ENCODE peak calls at places on chromosomes 13 and 19, in six cellular contexts. L is fibroblast of lung, U is endothelial cell, V is cardiac muscle cell, O is neural crest cell, G is right lobe of liver. H is an unnamed sample.

GRCh38 chr19:49479975-49480628 is 6.1 kb downstream of the FLT3LG start:
- DNase-seq in L (no peak), U (no peak), V (no peak), O (no peak), G (no peak), H (no peak)

GRCh38 chr13:35785563-35786327 is 309.3 kb upstream of the MAB21L1 start:
- DNase-seq in L (no peak), U (no peak), V (no peak), O (no peak), G (no peak), H (no peak)

GRCh38 chr19:39401549-39402416 is 4.9 kb upstream of the ZFP36 start:
- DNase-seq in L (peak), U (no peak), V (peak), O (no peak), G (peak), H (no peak)

GRCh38 chr13:43783820-43784219 is 3.0 kb downstream of the ENOX1 start:
- DNase-seq in L (peak), U (peak), V (peak), O (no peak), G (no peak), H (no peak)

GRCh38 chr13:69155136-69155535 is 952.5 kb upstream of the ATXN8OS start:
- DNase-seq in L (no peak), U (no peak), V (no peak), O (no peak), G (no peak), H (no peak)

GRCh38 chr19:12098040-12098439 is 33.5 kb downstream of the ZNF844 start:
- DNase-seq in L (no peak), U (no peak), V (no peak), O (no peak), G (no peak), H (no peak)

GRCh38 chr19:29543381-29543780 is 17.6 kb downstream of the VSTM2B start:
- DNase-seq in L (no peak), U (no peak), V (no peak), O (no peak), G (no peak), H (no peak)

GRCh38 chr19:24127601-24128000 is 40.6 kb downstream of the ZNF254 start:
- DNase-seq in L (no peak), U (no peak), V (no peak), O (no peak), G (no peak), H (no peak)

GRCh38 chr19:1483067-1483978 is 4.3 kb upstream of the C19orf25 start:
- DNase-seq in L (no peak), U (no peak), V (no peak), O (no peak), G (peak), H (no peak)

GRCh38 chr13:60311527-60311926 is 85.5 kb upstream of the TDRD3 start:
- DNase-seq in L (no peak), U (no peak), V (no peak), O (no peak), G (no peak), H (no peak)

GRCh38 chr13:104008571-104009435 is 942.6 kb upstream of the SLC10A2 start:
- DNase-seq in L (peak), U (no peak), V (peak), O (no peak), G (no peak), H (no peak)

GRCh38 chr19:15954820-15955219 is 6.0 kb downstream of the OR10H4 start:
- DNase-seq in L (no peak), U (no peak), V (no peak), O (no peak), G (peak), H (no peak)

GRCh38 chr13:37014609-37015008 is 14.0 kb downstream of the EXOSC8 start:
- DNase-seq in L (peak), U (no peak), V (peak), O (no peak), G (no peak), H (no peak)

GRCh38 chr13:96730676-96731075 is 263.6 kb downstream of the OXGR1 start:
- DNase-seq in L (no peak), U (no peak), V (no peak), O (no peak), G (no peak), H (no peak)

GRCh38 chr19:38264486-38265212 is at the start of gene SPINT2:
- DNase-seq in L (no peak), U (peak), V (no peak), O (peak), G (no peak), H (no peak)

GRCh38 chr19:5313307-5313706 is 27.3 kb downstream of the PTPRS start:
- DNase-seq in L (no peak), U (no peak), V (no peak), O (no peak), G (no peak), H (no peak)

GRCh38 chr13:66657165-66657895 is 572.8 kb downstream of the PCDH9 start:
- DNase-seq in L (peak), U (no peak), V (peak), O (no peak), G (peak), H (no peak)

GRCh38 chr19:43464089-43464775 is 1.2 kb downstream of the LYPD3 start:
- DNase-seq in L (no peak), U (peak), V (no peak), O (peak), G (peak), H (peak)

GRCh38 chr19:1911995-1912394 is 6.8 kb downstream of the ADAT3 start:
- DNase-seq in L (no peak), U (no peak), V (no peak), O (no peak), G (no peak), H (no peak)

GRCh38 chr19:15551183-15552004 is 43.1 kb downstream of the CYP4F22 start:
- DNase-seq in L (no peak), U (no peak), V (peak), O (no peak), G (peak), H (no peak)

DNA sequence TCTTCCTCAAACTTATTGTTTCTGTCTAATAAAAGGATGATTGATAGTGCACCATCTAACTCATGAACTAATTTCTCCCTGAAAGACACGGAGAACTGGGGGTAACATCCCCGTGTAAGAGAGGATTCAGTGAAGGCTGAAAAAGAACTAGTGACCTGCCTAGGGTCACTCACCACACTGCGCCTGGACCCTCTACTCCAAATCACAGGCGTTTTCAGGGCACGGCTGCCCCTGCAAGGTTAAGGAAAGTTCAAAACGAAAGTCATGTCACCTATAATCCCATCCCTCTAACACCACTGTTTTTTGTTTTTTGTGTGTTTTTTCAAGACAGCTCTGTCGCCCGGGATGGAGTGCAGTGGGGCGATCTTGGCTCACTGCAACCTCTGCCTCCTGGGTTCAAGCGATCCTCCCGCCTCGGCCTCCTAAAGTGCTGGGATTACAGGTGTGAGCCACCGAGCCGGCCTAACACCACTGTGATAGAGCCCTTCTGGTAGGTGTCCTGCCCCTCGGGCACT is 8.7 kb downstream of the URAD start:
- DNase-seq in L (no peak), U (no peak), V (no peak), O (no peak), G (no peak), H (no peak)
- TF ChIP-seq CTCF in L (no peak), U (no peak), V (no peak), O (no peak), G (no peak), H (no peak)

GRCh38 chr19:44889830-44890365 is 1.2 kb upstream of the TOMM40 start:
- DNase-seq in L (no peak), U (no peak), V (no peak), O (no peak), G (no peak), H (no peak)
- TF ChIP-seq CTCF in L (no peak), U (no peak), V (no peak), O (no peak), G (no peak), H (no peak)

DNA sequence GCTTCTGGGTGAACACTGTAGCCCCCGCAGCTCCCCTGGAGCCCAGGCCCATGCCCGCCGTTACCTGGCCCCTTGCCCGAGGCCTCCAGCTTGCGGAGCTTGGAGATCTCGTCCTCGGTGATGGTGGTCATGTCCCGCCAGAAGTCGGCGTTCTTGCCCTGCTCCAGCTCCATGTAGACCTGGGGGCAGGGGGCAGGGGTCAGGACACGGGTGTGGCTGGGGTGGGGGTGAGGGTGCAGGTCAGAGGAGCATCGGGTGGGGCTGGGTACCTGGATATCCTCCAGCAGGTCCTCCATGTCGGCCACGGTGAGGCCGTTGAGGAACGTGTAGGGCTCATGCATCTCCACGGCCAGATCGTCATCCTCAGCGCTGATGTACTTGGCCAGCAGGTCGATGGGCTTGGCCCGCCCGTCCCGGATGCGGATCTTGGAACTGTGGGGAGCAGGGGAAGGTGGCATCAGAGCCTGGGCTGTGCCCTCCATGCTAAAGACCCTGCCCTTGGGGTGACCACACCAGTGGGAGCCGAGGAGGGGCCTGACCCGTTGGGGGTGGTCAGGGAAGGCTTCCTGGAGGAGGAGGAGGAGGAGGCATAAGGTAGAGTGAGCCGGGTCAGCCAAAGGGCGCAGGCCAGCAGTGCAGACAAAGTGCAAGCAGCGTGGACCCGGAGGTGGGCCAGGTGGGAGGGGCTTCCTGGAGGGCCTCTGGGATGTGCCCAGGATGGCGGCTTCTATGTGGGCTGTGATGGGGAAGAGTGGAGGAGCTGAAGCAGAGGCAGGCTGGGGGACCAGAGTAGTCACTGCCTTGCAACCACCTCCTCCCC is 7.6 kb downstream of the CACTIN start:
- DNase-seq in L (no peak), U (no peak), V (no peak), O (no peak), G (peak), H (no peak)
- TF ChIP-seq CTCF in L (no peak), U (no peak), V (no peak), O (no peak), G (no peak), H (no peak)

GRCh38 chr13:73204916-73205315 is 146.1 kb downstream of the KLF5 start:
- DNase-seq in L (no peak), U (no peak), V (no peak), O (no peak), G (no peak), H (no peak)

GRCh38 chr13:73195091-73195490 is 136.3 kb downstream of the KLF5 start:
- DNase-seq in L (peak), U (no peak), V (no peak), O (no peak), G (no peak), H (no peak)

GRCh38 chr13:73201601-73202000 is 142.8 kb downstream of the KLF5 start:
- DNase-seq in L (no peak), U (no peak), V (no peak), O (no peak), G (no peak), H (no peak)

GRCh38 chr13:73198888-73199497 is 140.2 kb downstream of the KLF5 start:
- DNase-seq in L (peak), U (no peak), V (no peak), O (no peak), G (no peak), H (no peak)

DNA sequence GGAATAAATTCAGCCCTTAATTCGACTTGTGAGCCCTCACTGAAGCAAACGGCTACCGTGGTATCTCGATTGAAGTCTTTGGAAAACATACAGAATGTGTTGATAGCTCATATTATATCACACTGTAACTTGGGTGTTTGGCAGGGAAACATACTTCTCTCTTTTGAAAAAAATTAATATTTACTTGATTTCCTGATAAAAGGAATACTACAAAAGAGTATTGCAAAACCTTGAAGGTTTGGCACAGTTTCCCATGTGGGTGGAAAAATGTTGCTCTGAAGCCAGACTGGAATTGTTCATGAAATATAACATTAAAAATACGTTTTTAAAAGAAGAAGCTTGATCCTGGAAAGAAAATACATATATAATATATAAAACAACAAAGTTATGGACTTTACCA is 141.6 kb downstream of the KLF5 start:
- DNase-seq in L (peak), U (no peak), V (peak), O (no peak), G (no peak), H (no peak)
- TF ChIP-seq CTCF in L (no peak), U (no peak), V (no peak), O (no peak), G (no peak), H (no peak)

DNA sequence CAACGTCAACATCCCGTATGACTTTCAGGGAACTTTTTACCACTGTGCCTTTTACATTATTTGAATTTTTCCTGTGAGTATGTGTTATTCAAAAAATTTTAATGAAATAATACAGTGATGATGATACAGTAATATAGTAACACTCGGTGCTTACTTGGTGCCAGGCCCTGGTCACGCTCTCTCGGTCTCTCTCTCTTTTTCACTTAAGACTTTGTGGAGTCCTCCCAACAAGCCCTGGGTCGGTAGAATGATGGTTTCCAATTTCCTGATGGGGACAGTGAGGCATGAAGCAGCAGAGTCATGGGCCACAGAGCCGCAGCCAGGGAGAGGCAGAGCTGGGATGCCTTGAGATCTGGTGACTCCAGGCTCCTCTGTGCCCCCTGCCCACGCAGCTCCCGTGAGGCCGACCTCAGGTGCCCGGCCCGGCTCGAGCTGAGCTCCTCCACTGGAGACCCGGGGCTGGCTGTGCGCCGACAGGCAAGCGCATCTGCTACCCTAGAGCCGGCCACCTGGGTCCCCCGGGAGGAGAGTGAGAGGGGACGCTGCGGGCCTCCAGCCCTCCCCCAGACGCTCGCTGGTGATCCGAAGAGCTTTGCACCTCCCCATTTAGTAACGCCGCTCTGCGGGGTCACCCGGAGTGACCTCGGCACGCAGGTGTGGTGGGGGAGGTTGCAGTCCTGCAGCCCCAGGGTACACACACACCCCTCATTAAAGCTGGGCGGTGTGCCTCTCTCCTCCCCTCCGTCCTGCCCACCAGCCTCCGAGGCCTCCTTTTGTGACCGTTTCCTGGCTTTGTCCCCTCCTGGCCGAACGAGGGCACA is 4.4 kb upstream of the SBK3 start:
- DNase-seq in L (peak), U (peak), V (peak), O (peak), G (peak), H (no peak)
- TF ChIP-seq CTCF in L (no peak), U (no peak), V (no peak), O (no peak), G (no peak), H (no peak)

DNA sequence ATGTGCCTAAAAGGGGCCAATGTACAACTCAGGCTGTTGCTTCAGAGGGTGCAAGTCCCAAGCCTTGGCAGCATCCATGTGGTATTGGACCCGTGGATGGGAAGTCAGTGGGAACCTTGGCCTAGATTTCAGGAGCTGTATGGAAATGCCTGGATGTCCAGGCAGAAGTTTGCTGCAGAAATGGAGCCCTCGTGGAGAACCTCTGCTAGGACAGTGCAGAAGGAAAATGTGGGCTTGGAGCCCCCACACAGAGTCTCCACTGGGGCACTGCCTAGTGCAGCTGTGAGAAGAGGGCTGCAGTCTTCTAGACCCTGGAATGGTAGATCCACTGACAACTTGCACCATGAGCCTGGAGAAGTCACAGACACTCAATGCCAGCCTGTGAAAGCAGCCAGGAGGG is 28.5 kb downstream of the GPC5 start:
- DNase-seq in L (no peak), U (no peak), V (no peak), O (no peak), G (no peak), H (no peak)
- TF ChIP-seq CTCF in L (no peak), U (no peak), V (no peak), O (no peak), G (no peak), H (no peak)